ENCODE peak calls at places on chromosomes 4 and X, in ten cellular contexts. One of them, this sample, is unnamed.

GRCh38 chr4:113020966-113021365 is 28.5 kb upstream of the ANK2 start:
- DNase-seq in AG04449: no peak
- DNase-seq in upper lobe of right lung: no peak
- DNase-seq in PC-3: no peak
- DNase-seq in GM06990: no peak
- DNase-seq in heart left ventricle: no peak
- DNase-seq in AG10803: peak
- DNase-seq in MCF 10A: no peak
- DNase-seq in BE2C: no peak
- DNase-seq in lung: no peak
- DNase-seq in this sample: no peak

GRCh38 chr4:161564230-161564834 is 599.5 kb downstream of the FSTL5 start:
- DNase-seq in AG04449: no peak
- DNase-seq in upper lobe of right lung: no peak
- DNase-seq in PC-3: peak
- DNase-seq in GM06990: no peak
- DNase-seq in heart left ventricle: no peak
- DNase-seq in AG10803: peak
- DNase-seq in MCF 10A: peak
- DNase-seq in BE2C: no peak
- DNase-seq in lung: no peak
- DNase-seq in this sample: peak

GRCh38 chrX:123013141-123013540 is 170.9 kb upstream of the GRIA3 start:
- DNase-seq in AG04449: no peak
- DNase-seq in upper lobe of right lung: no peak
- DNase-seq in PC-3: no peak
- DNase-seq in GM06990: no peak
- DNase-seq in heart left ventricle: no peak
- DNase-seq in AG10803: peak
- DNase-seq in MCF 10A: no peak
- DNase-seq in BE2C: no peak
- DNase-seq in lung: no peak
- DNase-seq in this sample: peak

GRCh38 chrX:7586126-7586525 is 256.8 kb upstream of the VCX start:
- DNase-seq in AG04449: peak
- DNase-seq in upper lobe of right lung: no peak
- DNase-seq in PC-3: peak
- DNase-seq in GM06990: peak
- DNase-seq in heart left ventricle: no peak
- DNase-seq in AG10803: peak
- DNase-seq in MCF 10A: peak
- DNase-seq in BE2C: no peak
- DNase-seq in lung: no peak
- DNase-seq in this sample: peak

GRCh38 chrX:153645151-153645550 is 1.9 kb upstream of the DUSP9 start:
- DNase-seq in AG04449: no peak
- DNase-seq in upper lobe of right lung: no peak
- DNase-seq in PC-3: no peak
- DNase-seq in GM06990: no peak
- DNase-seq in heart left ventricle: no peak
- DNase-seq in AG10803: no peak
- DNase-seq in MCF 10A: no peak
- DNase-seq in BE2C: no peak
- DNase-seq in lung: no peak
- DNase-seq in this sample: no peak

GRCh38 chrX:79161655-79162054 is 17.2 kb downstream of the GPR174 start:
- DNase-seq in AG04449: no peak
- DNase-seq in upper lobe of right lung: no peak
- DNase-seq in PC-3: no peak
- DNase-seq in GM06990: peak
- DNase-seq in heart left ventricle: no peak
- DNase-seq in AG10803: no peak
- DNase-seq in MCF 10A: no peak
- DNase-seq in BE2C: no peak
- DNase-seq in lung: no peak
- DNase-seq in this sample: no peak

GRCh38 chr4:148634476-148634875 is 192.3 kb upstream of the NR3C2 start:
- DNase-seq in AG04449: no peak
- DNase-seq in upper lobe of right lung: no peak
- DNase-seq in PC-3: peak
- DNase-seq in GM06990: no peak
- DNase-seq in heart left ventricle: no peak
- DNase-seq in AG10803: no peak
- DNase-seq in MCF 10A: peak
- DNase-seq in BE2C: no peak
- DNase-seq in lung: no peak
- DNase-seq in this sample: peak

GRCh38 chr4:126215759-126216158 is 901.0 kb downstream of the FAT4 start:
- DNase-seq in AG04449: no peak
- DNase-seq in upper lobe of right lung: no peak
- DNase-seq in PC-3: no peak
- DNase-seq in GM06990: no peak
- DNase-seq in heart left ventricle: no peak
- DNase-seq in AG10803: no peak
- DNase-seq in MCF 10A: no peak
- DNase-seq in BE2C: no peak
- DNase-seq in lung: no peak
- DNase-seq in this sample: peak

GRCh38 chrX:106670631-106671030 is 55.9 kb upstream of the RNF128 start:
- DNase-seq in AG04449: no peak
- DNase-seq in upper lobe of right lung: no peak
- DNase-seq in PC-3: no peak
- DNase-seq in GM06990: no peak
- DNase-seq in heart left ventricle: no peak
- DNase-seq in AG10803: no peak
- DNase-seq in MCF 10A: no peak
- DNase-seq in BE2C: no peak
- DNase-seq in lung: no peak
- DNase-seq in this sample: peak

GRCh38 chr4:64144994-64145393 is 264.3 kb downstream of the TECRL start:
- DNase-seq in AG04449: no peak
- DNase-seq in upper lobe of right lung: no peak
- DNase-seq in PC-3: peak
- DNase-seq in GM06990: no peak
- DNase-seq in heart left ventricle: peak
- DNase-seq in AG10803: no peak
- DNase-seq in MCF 10A: peak
- DNase-seq in BE2C: peak
- DNase-seq in lung: no peak
- DNase-seq in this sample: no peak

GRCh38 chr4:85603437-85604336 is 128.7 kb downstream of the ARHGAP24 start:
- DNase-seq in AG04449: no peak
- DNase-seq in upper lobe of right lung: no peak
- DNase-seq in PC-3: no peak
- DNase-seq in GM06990: peak
- DNase-seq in heart left ventricle: no peak
- DNase-seq in AG10803: peak
- DNase-seq in MCF 10A: no peak
- DNase-seq in BE2C: peak
- DNase-seq in lung: no peak
- DNase-seq in this sample: peak

GRCh38 chrX:133838761-133839676 is 146.4 kb downstream of the GPC3 start:
- DNase-seq in AG04449: no peak
- DNase-seq in upper lobe of right lung: no peak
- DNase-seq in PC-3: peak
- DNase-seq in GM06990: no peak
- DNase-seq in heart left ventricle: no peak
- DNase-seq in AG10803: peak
- DNase-seq in MCF 10A: peak
- DNase-seq in BE2C: peak
- DNase-seq in lung: peak
- DNase-seq in this sample: peak

GRCh38 chr4:140720387-140721087 is 35.6 kb downstream of the TBC1D9 start:
- DNase-seq in AG04449: no peak
- DNase-seq in upper lobe of right lung: no peak
- DNase-seq in PC-3: no peak
- DNase-seq in GM06990: no peak
- DNase-seq in heart left ventricle: no peak
- DNase-seq in AG10803: no peak
- DNase-seq in MCF 10A: no peak
- DNase-seq in BE2C: no peak
- DNase-seq in lung: no peak
- DNase-seq in this sample: peak

GRCh38 chr4:140719693-140720092 is 36.5 kb downstream of the TBC1D9 start:
- DNase-seq in AG04449: no peak
- DNase-seq in upper lobe of right lung: no peak
- DNase-seq in PC-3: no peak
- DNase-seq in GM06990: no peak
- DNase-seq in heart left ventricle: no peak
- DNase-seq in AG10803: no peak
- DNase-seq in MCF 10A: no peak
- DNase-seq in BE2C: no peak
- DNase-seq in lung: no peak
- DNase-seq in this sample: no peak

GRCh38 chr4:140718240-140718639 is 37.9 kb downstream of the TBC1D9 start:
- DNase-seq in AG04449: no peak
- DNase-seq in upper lobe of right lung: no peak
- DNase-seq in PC-3: no peak
- DNase-seq in GM06990: no peak
- DNase-seq in heart left ventricle: no peak
- DNase-seq in AG10803: peak
- DNase-seq in MCF 10A: peak
- DNase-seq in BE2C: no peak
- DNase-seq in lung: no peak
- DNase-seq in this sample: peak

GRCh38 chr4:140717313-140717712 is 38.9 kb downstream of the TBC1D9 start:
- DNase-seq in AG04449: no peak
- DNase-seq in upper lobe of right lung: no peak
- DNase-seq in PC-3: peak
- DNase-seq in GM06990: no peak
- DNase-seq in heart left ventricle: no peak
- DNase-seq in AG10803: no peak
- DNase-seq in MCF 10A: no peak
- DNase-seq in BE2C: no peak
- DNase-seq in lung: no peak
- DNase-seq in this sample: peak

GRCh38 chr4:140719022-140719421 is 37.2 kb downstream of the TBC1D9 start:
- DNase-seq in AG04449: peak
- DNase-seq in upper lobe of right lung: no peak
- DNase-seq in PC-3: no peak
- DNase-seq in GM06990: no peak
- DNase-seq in heart left ventricle: no peak
- DNase-seq in AG10803: peak
- DNase-seq in MCF 10A: no peak
- DNase-seq in BE2C: no peak
- DNase-seq in lung: no peak
- DNase-seq in this sample: peak
- TF ChIP-seq CTCF in AG04449: no peak
- TF ChIP-seq CTCF in upper lobe of right lung: no peak
- TF ChIP-seq CTCF in PC-3: no peak
- TF ChIP-seq CTCF in GM06990: no peak
- TF ChIP-seq CTCF in heart left ventricle: no peak
- TF ChIP-seq CTCF in AG10803: no peak
- TF ChIP-seq CTCF in MCF 10A: no peak
- TF ChIP-seq CTCF in BE2C: no peak
- TF ChIP-seq CTCF in lung: no peak
- TF ChIP-seq CTCF in this sample: no peak

GRCh38 chr4:46837639-46838038 is 71.4 kb downstream of the COX7B2 start:
- DNase-seq in AG04449: no peak
- DNase-seq in upper lobe of right lung: no peak
- DNase-seq in PC-3: no peak
- DNase-seq in GM06990: no peak
- DNase-seq in heart left ventricle: no peak
- DNase-seq in AG10803: no peak
- DNase-seq in MCF 10A: no peak
- DNase-seq in BE2C: no peak
- DNase-seq in lung: no peak
- DNase-seq in this sample: no peak

GRCh38 chr4:46830971-46831454 is 78.0 kb downstream of the COX7B2 start:
- DNase-seq in AG04449: no peak
- DNase-seq in upper lobe of right lung: no peak
- DNase-seq in PC-3: no peak
- DNase-seq in GM06990: no peak
- DNase-seq in heart left ventricle: peak
- DNase-seq in AG10803: no peak
- DNase-seq in MCF 10A: no peak
- DNase-seq in BE2C: no peak
- DNase-seq in lung: no peak
- DNase-seq in this sample: no peak

GRCh38 chr4:46839128-46839527 is 69.9 kb downstream of the COX7B2 start:
- DNase-seq in AG04449: no peak
- DNase-seq in upper lobe of right lung: no peak
- DNase-seq in PC-3: no peak
- DNase-seq in GM06990: no peak
- DNase-seq in heart left ventricle: no peak
- DNase-seq in AG10803: no peak
- DNase-seq in MCF 10A: no peak
- DNase-seq in BE2C: no peak
- DNase-seq in lung: no peak
- DNase-seq in this sample: no peak

DNA sequence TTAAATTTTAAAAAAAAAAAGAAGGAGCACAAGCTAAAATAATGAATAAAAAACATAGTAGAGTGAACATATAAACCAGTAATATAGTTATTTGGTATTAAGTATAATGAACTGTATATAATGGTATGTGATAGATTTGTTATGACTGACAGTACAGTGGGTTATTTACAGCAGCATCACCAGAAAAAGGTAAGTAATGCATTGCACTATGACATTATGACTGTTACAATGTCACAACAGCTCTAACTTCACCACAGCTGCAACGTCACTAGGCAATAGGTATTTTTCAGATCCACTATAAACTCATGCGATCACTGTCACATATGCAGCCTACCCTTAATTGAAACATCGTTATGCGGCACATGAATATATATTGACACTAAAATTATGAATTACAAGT is 72.5 kb downstream of the COX7B2 start:
- DNase-seq in AG04449: no peak
- DNase-seq in upper lobe of right lung: no peak
- DNase-seq in PC-3: no peak
- DNase-seq in GM06990: no peak
- DNase-seq in heart left ventricle: no peak
- DNase-seq in AG10803: no peak
- DNase-seq in MCF 10A: no peak
- DNase-seq in BE2C: no peak
- DNase-seq in lung: no peak
- DNase-seq in this sample: no peak
- TF ChIP-seq CTCF in AG04449: no peak
- TF ChIP-seq CTCF in upper lobe of right lung: no peak
- TF ChIP-seq CTCF in PC-3: no peak
- TF ChIP-seq CTCF in GM06990: no peak
- TF ChIP-seq CTCF in heart left ventricle: no peak
- TF ChIP-seq CTCF in AG10803: no peak
- TF ChIP-seq CTCF in MCF 10A: no peak
- TF ChIP-seq CTCF in BE2C: no peak
- TF ChIP-seq CTCF in lung: no peak
- TF ChIP-seq CTCF in this sample: no peak

GRCh38 chrX:34058005-34058404 is 74.1 kb downstream of the FAM47A start:
- DNase-seq in AG04449: no peak
- DNase-seq in upper lobe of right lung: no peak
- DNase-seq in PC-3: no peak
- DNase-seq in GM06990: no peak
- DNase-seq in heart left ventricle: no peak
- DNase-seq in AG10803: no peak
- DNase-seq in MCF 10A: no peak
- DNase-seq in BE2C: no peak
- DNase-seq in lung: no peak
- DNase-seq in this sample: no peak
- TF ChIP-seq CTCF in AG04449: no peak
- TF ChIP-seq CTCF in upper lobe of right lung: no peak
- TF ChIP-seq CTCF in PC-3: no peak
- TF ChIP-seq CTCF in GM06990: no peak
- TF ChIP-seq CTCF in heart left ventricle: no peak
- TF ChIP-seq CTCF in AG10803: no peak
- TF ChIP-seq CTCF in MCF 10A: no peak
- TF ChIP-seq CTCF in BE2C: no peak
- TF ChIP-seq CTCF in lung: no peak
- TF ChIP-seq CTCF in this sample: no peak

GRCh38 chr4:130808492-130808891 is 1712.5 kb downstream of the C4orf33 start:
- DNase-seq in AG04449: no peak
- DNase-seq in upper lobe of right lung: no peak
- DNase-seq in PC-3: peak
- DNase-seq in GM06990: no peak
- DNase-seq in heart left ventricle: no peak
- DNase-seq in AG10803: no peak
- DNase-seq in MCF 10A: peak
- DNase-seq in BE2C: no peak
- DNase-seq in lung: no peak
- DNase-seq in this sample: peak
- TF ChIP-seq CTCF in AG04449: peak
- TF ChIP-seq CTCF in upper lobe of right lung: peak
- TF ChIP-seq CTCF in PC-3: peak
- TF ChIP-seq CTCF in GM06990: no peak
- TF ChIP-seq CTCF in heart left ventricle: no peak
- TF ChIP-seq CTCF in AG10803: peak
- TF ChIP-seq CTCF in MCF 10A: peak
- TF ChIP-seq CTCF in BE2C: peak
- TF ChIP-seq CTCF in lung: no peak
- TF ChIP-seq CTCF in this sample: no peak